ENCODE peak calls at places on chromosomes 5 and 9, in ten cellular contexts. S, G, Q, J, L, O, V, N, U and E are unnamed samples.

GRCh38 chr5:54861212-54861894 is 124.0 kb downstream of the ESM1 start:
- DNase-seq in V (no peak), Q (no peak), G (no peak), N (no peak), J (no peak), O (peak; percentile 75), S (no peak), U (no peak), L (peak; percentile 67), E (peak; percentile 63)

GRCh38 chr5:96459313-96460109 is 26.5 kb upstream of the PCSK1 start:
- DNase-seq in J (no peak), G (no peak), L (no peak), Q (no peak), O (no peak), S (no peak), U (no peak), V (no peak), N (no peak), E (no peak)

GRCh38 chr5:14665949-14666741 is 1.6 kb downstream of the OTULIN start:
- DNase-seq in J (no peak), U (peak; percentile 47), S (peak; percentile 49), Q (no peak), V (peak; percentile 46), O (no peak), N (no peak), G (peak; percentile 39), L (no peak), E (no peak)

GRCh38 chr9:75551866-75552265 is 338.6 kb upstream of the PCSK5 start:
- DNase-seq in N (no peak), Q (no peak), L (peak; percentile 9), O (no peak), V (no peak), G (no peak), S (no peak), U (no peak), J (no peak), E (no peak)

GRCh38 chr5:177295929-177296328 is 7.6 kb downstream of the RAB24 start:
- DNase-seq in S (no peak), V (no peak), U (no peak), Q (no peak), J (no peak), L (no peak), G (no peak), N (no peak), O (no peak), E (no peak)

GRCh38 chr5:123598028-123598689 is 86.2 kb downstream of the CSNK1G3 start:
- DNase-seq in L (no peak), O (no peak), S (no peak), Q (no peak), J (no peak), V (no peak), N (no peak), U (no peak), G (no peak), E (no peak)

GRCh38 chr5:135426102-135427082 is 20.8 kb downstream of the DCANP1 start:
- DNase-seq in G (peak; percentile 69), J (no peak), U (peak; percentile 70), V (peak; percentile 65), N (no peak), L (peak; percentile 47), S (peak; percentile 67), Q (peak; percentile 48), O (peak; percentile 58), E (no peak)

GRCh38 chr5:142403583-142403982 is 78.8 kb upstream of the SPRY4 start:
- DNase-seq in O (no peak), V (no peak), U (peak; percentile 86), L (no peak), S (peak; percentile 30), N (no peak), Q (peak; percentile 94), J (no peak), G (no peak), E (no peak)

GRCh38 chr5:177303925-177304391 is 359 bp downstream of the PRELID1 start:
- DNase-seq in Q (no peak), J (no peak), N (no peak), G (peak; percentile 48), V (no peak), L (no peak), S (no peak), O (peak; percentile 9), U (no peak), E (no peak)

GRCh38 chr9:116432051-116432450 is 255.1 kb upstream of the TRIM32 start:
- DNase-seq in S (no peak), O (no peak), U (no peak), L (no peak), J (no peak), G (no peak), Q (no peak), N (no peak), V (no peak), E (no peak)

GRCh38 chr9:129237195-129237611 is 59.1 kb upstream of the IER5L start:
- DNase-seq in O (peak; percentile 53), V (peak; percentile 41), S (peak; percentile 49), N (no peak), U (peak; percentile 54), Q (no peak), L (peak; percentile 50), G (no peak), J (no peak), E (no peak)

GRCh38 chr5:93632327-93632726 is 49.3 kb downstream of the NR2F1 start:
- DNase-seq in V (no peak), N (no peak), O (no peak), U (no peak), S (no peak), G (no peak), J (no peak), Q (no peak), L (no peak), E (no peak)

GRCh38 chr9:136091582-136092352 is 3.3 kb downstream of the NACC2 start:
- DNase-seq in G (no peak), V (no peak), U (no peak), Q (no peak), J (no peak), L (no peak), S (no peak), O (no peak), N (no peak), E (no peak)

GRCh38 chr9:136092353-136092650 is 2.8 kb downstream of the NACC2 start:
- DNase-seq in Q (no peak), V (no peak), S (no peak), N (no peak), O (no peak), G (no peak), J (no peak), L (no peak), U (no peak), E (no peak)

GRCh38 chr9:136089697-136090045 is 5.4 kb downstream of the NACC2 start:
- DNase-seq in L (peak; percentile 55), S (no peak), U (peak; percentile 35), O (peak; percentile 70), J (no peak), N (no peak), Q (no peak), V (no peak), G (peak; percentile 78), E (peak; percentile 26)

GRCh38 chr9:136090060-136090735 is 4.9 kb downstream of the NACC2 start:
- DNase-seq in V (no peak), G (peak; percentile 46), S (no peak), J (no peak), Q (no peak), N (no peak), U (no peak), O (no peak), L (no peak), E (no peak)

DNA sequence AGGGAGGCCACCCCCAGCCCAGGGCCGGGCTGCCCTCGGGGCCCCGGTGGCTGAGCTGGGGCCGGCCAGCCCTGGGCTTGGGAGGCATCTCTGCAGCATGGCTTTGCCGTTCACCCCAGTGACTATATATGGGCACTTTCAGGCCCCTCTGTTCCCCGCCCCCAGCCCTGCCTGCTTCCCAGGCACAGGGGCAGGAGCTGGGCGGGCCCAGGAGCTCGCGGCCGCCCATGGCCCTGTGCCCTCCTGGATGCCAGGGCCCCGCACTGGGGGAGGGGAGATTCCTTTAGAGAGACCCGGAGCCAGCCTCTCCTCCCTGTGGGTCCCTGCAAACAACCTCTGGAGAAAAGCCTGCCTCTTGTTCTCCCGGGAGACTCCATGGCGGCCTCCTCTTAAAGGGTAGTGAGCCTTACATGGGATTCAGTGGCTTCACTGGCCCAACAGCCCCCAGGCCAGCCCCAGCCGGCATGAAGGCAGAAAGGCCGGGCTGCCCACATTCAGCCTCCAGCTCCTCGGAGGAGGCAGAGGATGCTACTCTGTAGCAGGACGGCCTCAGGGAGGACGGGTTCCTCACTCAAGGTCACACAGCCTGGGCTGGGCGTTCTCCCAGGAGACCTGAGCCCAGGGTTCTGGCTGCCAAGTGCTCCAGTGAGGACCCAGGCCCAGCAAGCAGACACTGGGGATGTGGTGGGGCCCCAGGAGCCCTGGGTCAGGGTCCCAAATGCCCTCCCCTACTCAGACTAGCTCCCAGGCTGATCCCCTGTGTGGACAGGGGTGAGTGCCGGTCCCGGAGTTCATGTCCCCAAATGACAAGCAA is 4.1 kb downstream of the NACC2 start:
- DNase-seq in V (no peak), Q (no peak), S (no peak), N (peak; percentile 69), J (no peak), O (no peak), L (peak; percentile 33), G (peak; percentile 38), U (no peak), E (no peak)
- H3K4me3 ChIP-seq in V (no peak overlapping the region), Q (no peak overlapping the region), S (no peak overlapping the region), N (no peak overlapping the region), J (no peak overlapping the region), O (no peak overlapping the region), L (no peak overlapping the region), G (no peak overlapping the region), U (no peak overlapping the region), E (no peak overlapping the region)

GRCh38 chr9:110142868-110143866 is 64.8 kb downstream of the C9orf152 start:
- DNase-seq in S (no peak), Q (no peak), U (peak; percentile 6), J (no peak), O (no peak), N (no peak), G (peak; percentile 37), L (no peak), V (no peak), E (no peak)
- TF ChIP-seq CTCF in S (peak; percentile 10), Q (no peak), U (peak; percentile 34), J (no peak), O (no peak), N (no peak), G (no peak), L (no peak), V (no peak), E (no peak)

GRCh38 chr5:132823481-132824050 is 6.9 kb downstream of the SHROOM1 start:
- DNase-seq in Q (no peak), O (no peak), J (no peak), G (no peak), L (no peak), U (no peak), V (no peak), S (no peak), N (no peak), E (no peak)
- H3K4me3 ChIP-seq in Q (no peak overlapping the region), O (no peak overlapping the region), J (peak overlapping the region; percentile 36), G (no peak overlapping the region), L (no peak overlapping the region), U (no peak overlapping the region), V (no peak overlapping the region), S (no peak overlapping the region), N (no peak overlapping the region), E (no peak overlapping the region)

DNA sequence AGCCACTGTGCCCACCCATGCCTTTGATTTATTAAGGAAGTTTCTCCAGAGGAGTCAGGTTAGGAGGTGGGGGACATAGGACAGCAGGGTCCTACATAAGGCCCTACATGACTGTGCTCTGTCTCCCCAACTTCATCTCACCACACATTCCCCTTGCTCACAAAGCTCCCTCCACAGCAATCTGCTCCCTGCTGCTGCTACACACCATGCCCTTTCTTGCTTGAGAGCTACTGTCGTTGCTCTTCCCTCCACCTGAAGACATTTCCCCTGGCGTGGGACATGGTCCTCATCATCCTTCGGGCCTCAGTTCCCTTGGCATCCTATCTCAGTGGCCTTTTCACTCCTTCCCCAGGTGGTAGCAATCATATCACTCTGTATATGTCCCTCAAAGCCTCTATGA is 75.9 kb upstream of the DAPK1 start:
- DNase-seq in N (no peak), Q (no peak), U (no peak), O (no peak), G (no peak), V (no peak), L (no peak), J (no peak), S (no peak), E (no peak)
- TF ChIP-seq CTCF in N (no peak), Q (no peak), U (no peak), O (no peak), G (no peak), V (no peak), L (no peak), J (no peak), S (no peak), E (no peak)